ENCODE peak calls at places on chromosomes 4 and X, in seven cellular contexts. R is pancreas; O is K562; X is lung; E is DND-41; Y is activated CD8-positive, alpha-beta T cell treated with anti-CD3 and anti-CD28 coated beads for 36 hours; J is memory B cell. D is an unnamed sample.

GRCh38 chr4:31702291-31702690 is 982.1 kb downstream of the PCDH7 start:
- ATAC-seq in J (no peak), O (no peak), Y (no peak), X (no peak), R (no peak), E (no peak), D (no peak)

GRCh38 chr4:22048326-22048725 is 99.8 kb upstream of the KCNIP4 start:
- ATAC-seq in E (no peak), R (no peak), J (no peak), Y (no peak), O (no peak), X (no peak), D (no peak)

GRCh38 chr4:17521595-17521994 is 6.6 kb downstream of the CLRN2 start:
- ATAC-seq in R (no peak), Y (no peak), O (peak; percentile 62), E (no peak), J (no peak), X (no peak), D (no peak)

GRCh38 chr4:8547108-8547911 is 32.9 kb upstream of the GPR78 start:
- ATAC-seq in X (no peak), Y (peak; percentile 24), R (peak; percentile 74), O (peak; percentile 85), J (no peak), E (no peak), D (peak; percentile 32)

GRCh38 chr4:19806865-19807264 is 444.8 kb upstream of the SLIT2 start:
- ATAC-seq in O (no peak), J (no peak), Y (no peak), E (no peak), X (peak; percentile 60), R (no peak), D (no peak)

GRCh38 chrX:76454456-76454927 is 27.0 kb downstream of the MAGEE1 start:
- ATAC-seq in E (peak; percentile 66), O (no peak), X (no peak), J (no peak), R (peak; percentile 85), Y (peak; percentile 77), D (no peak)

GRCh38 chrX:41265615-41266014 is 68.3 kb upstream of the DDX3X start:
- ATAC-seq in Y (peak; percentile 98), J (peak; percentile 78), E (no peak), X (peak; percentile 47), O (peak; percentile 64), R (no peak), D (peak; percentile 98)

GRCh38 chr4:22743290-22743689 is 50.6 kb downstream of the GBA3 start:
- ATAC-seq in E (no peak), X (no peak), O (no peak), J (no peak), Y (no peak), R (no peak), D (no peak)

GRCh38 chr4:37487668-37488067 is 198.5 kb downstream of the RELL1 start:
- ATAC-seq in Y (no peak), E (no peak), J (no peak), R (no peak), O (no peak), X (no peak), D (no peak)

GRCh38 chr4:8647626-8648025 is 55.1 kb downstream of the CPZ start:
- ATAC-seq in R (no peak), O (no peak), X (no peak), J (no peak), Y (no peak), E (no peak), D (no peak)

GRCh38 chr4:35800669-35801068 is 443.6 kb downstream of the ARAP2 start:
- ATAC-seq in R (no peak), O (no peak), J (no peak), Y (no peak), E (no peak), X (no peak), D (no peak)

GRCh38 chr4:22264261-22264660 is 251.6 kb downstream of the ADGRA3 start:
- ATAC-seq in R (no peak), E (no peak), O (no peak), X (no peak), Y (no peak), J (no peak), D (no peak)

GRCh38 chr4:23835814-23836478 is 53.9 kb downstream of the PPARGC1A start:
- ATAC-seq in J (no peak), R (no peak), X (no peak), E (no peak), Y (no peak), O (no peak), D (no peak)

GRCh38 chrX:123993904-123994635 is 32.6 kb downstream of the STAG2 start:
- ATAC-seq in X (no peak), R (no peak), E (no peak), O (peak; percentile 49), Y (no peak), J (no peak), D (no peak)

D was measured in activated T-helper 17 cell treated with anti-CD3 and anti-CD28 coated beads, Interleukin-2, amount 50 U/mL, for 72 hours.